ENCODE peak calls at places on chromosomes 11 and 22, in ten cellular contexts. N is BJ, C is sigmoid colon, Q is BE2C, S is PC-3, J is pancreas, V is AG10803, R is ovary, T is HCT116, K is fibroblast of lung. D is an unnamed sample.
A peak's percentile ranks its signal among the peaks of the same experiment; 100 is the strongest.

GRCh38 chr22:28019360-28019759 is 100.3 kb upstream of the PITPNB start:
- DNase-seq in V (peak; percentile 38), K (no peak), J (no peak), N (no peak), S (peak; percentile 74), T (no peak), R (peak; percentile 17), C (peak; percentile 61), Q (peak; percentile 13), D (peak; percentile 24)

GRCh38 chr11:82869657-82870056 is 30.6 kb downstream of the PRCP start:
- DNase-seq in R (no peak), T (no peak), N (no peak), C (no peak), K (peak; percentile 73), Q (no peak), S (no peak), V (peak; percentile 51), J (no peak), D (peak; percentile 82)

GRCh38 chr11:16982809-16983208 is 31.4 kb downstream of the PLEKHA7 start:
- DNase-seq in J (no peak), Q (no peak), V (no peak), N (no peak), S (no peak), K (no peak), C (no peak), T (no peak), R (no peak), D (peak; percentile 8)

GRCh38 chr11:86524603-86525352 is 147.6 kb downstream of the ME3 start:
- DNase-seq in V (peak; percentile 55), K (peak; percentile 62), N (no peak), J (no peak), T (peak; percentile 26), Q (no peak), S (peak; percentile 50), C (no peak), R (no peak), D (peak; percentile 79)

GRCh38 chr11:77191429-77191822 is 63.4 kb downstream of the MYO7A start:
- DNase-seq in S (peak; percentile 16), V (no peak), Q (no peak), J (no peak), N (no peak), C (no peak), T (peak; percentile 7), K (no peak), R (no peak), D (no peak)

GRCh38 chr22:29830585-29830984 is 7.5 kb downstream of the ASCC2 start:
- DNase-seq in J (no peak), T (no peak), R (no peak), S (peak; percentile 39), Q (peak; percentile 22), V (no peak), K (no peak), C (no peak), N (no peak), D (peak; percentile 43)

GRCh38 chr11:67615455-67616430 is 9.0 kb downstream of the NDUFV1 start:
- DNase-seq in Q (peak; percentile 73), V (no peak), S (peak; percentile 62), N (no peak), C (no peak), T (peak; percentile 41), K (no peak), R (no peak), J (peak; percentile 81), D (peak; percentile 42)

GRCh38 chr11:13772223-13773046 is 104.0 kb downstream of the FAR1 start:
- DNase-seq in S (peak; percentile 76), C (no peak), J (no peak), K (peak; percentile 77), T (peak; percentile 67), N (peak; percentile 8), Q (no peak), V (peak; percentile 56), R (no peak), D (peak; percentile 37)

GRCh38 chr11:8219257-8220021 is 44.2 kb downstream of the LMO1 start:
- DNase-seq in K (peak; percentile 59), R (no peak), J (peak; percentile 62), V (peak; percentile 46), S (peak; percentile 67), C (no peak), T (peak; percentile 50), N (no peak), Q (peak; percentile 60), D (peak; percentile 39)

GRCh38 chr11:119047205-119047604 is 9.8 kb downstream of the HYOU1 start:
- DNase-seq in J (no peak), Q (no peak), V (no peak), R (no peak), N (no peak), K (no peak), C (no peak), S (no peak), T (no peak), D (no peak)

GRCh38 chr11:130761560-130762220 is 154.6 kb downstream of the SNX19 start:
- DNase-seq in N (no peak), V (no peak), T (no peak), J (no peak), C (no peak), Q (no peak), S (no peak), K (no peak), R (no peak), D (no peak)

GRCh38 chr11:63939351-63939920 is 634 bp downstream of the NAA40 start:
- DNase-seq in T (no peak), C (no peak), N (no peak), K (peak; percentile 25), R (peak; percentile 44), Q (no peak), S (peak; percentile 37), V (no peak), J (peak; percentile 32), D (peak; percentile 49)

GRCh38 chr11:3022982-3023381 is 30.9 kb upstream of the NAP1L4 start:
- DNase-seq in J (no peak), C (no peak), Q (no peak), T (no peak), K (peak; percentile 62), N (peak; percentile 45), V (peak; percentile 76), R (no peak), S (peak; percentile 26), D (peak; percentile 88)

GRCh38 chr22:46115755-46116490 is 34.4 kb upstream of the PPARA start:
- DNase-seq in S (no peak), T (no peak), K (no peak), Q (no peak), N (no peak), C (no peak), V (no peak), R (peak; percentile 61), J (peak; percentile 73), D (no peak)

GRCh38 chr22:46113110-46113909 is 37.0 kb upstream of the PPARA start:
- DNase-seq in C (no peak), J (no peak), K (no peak), Q (no peak), N (no peak), R (peak; percentile 45), V (peak; percentile 4), T (no peak), S (no peak), D (peak; percentile 17)

GRCh38 chr22:46115388-46115678 is 35.0 kb upstream of the PPARA start:
- DNase-seq in N (no peak), R (no peak), J (no peak), S (no peak), Q (no peak), V (no peak), T (no peak), C (no peak), K (no peak), D (peak; percentile 38)

GRCh38 chr22:46113910-46114517 is 36.3 kb upstream of the PPARA start:
- DNase-seq in C (peak; percentile 89), T (no peak), V (no peak), S (no peak), R (peak; percentile 65), N (no peak), K (no peak), Q (peak; percentile 47), J (no peak), D (no peak)

DNA sequence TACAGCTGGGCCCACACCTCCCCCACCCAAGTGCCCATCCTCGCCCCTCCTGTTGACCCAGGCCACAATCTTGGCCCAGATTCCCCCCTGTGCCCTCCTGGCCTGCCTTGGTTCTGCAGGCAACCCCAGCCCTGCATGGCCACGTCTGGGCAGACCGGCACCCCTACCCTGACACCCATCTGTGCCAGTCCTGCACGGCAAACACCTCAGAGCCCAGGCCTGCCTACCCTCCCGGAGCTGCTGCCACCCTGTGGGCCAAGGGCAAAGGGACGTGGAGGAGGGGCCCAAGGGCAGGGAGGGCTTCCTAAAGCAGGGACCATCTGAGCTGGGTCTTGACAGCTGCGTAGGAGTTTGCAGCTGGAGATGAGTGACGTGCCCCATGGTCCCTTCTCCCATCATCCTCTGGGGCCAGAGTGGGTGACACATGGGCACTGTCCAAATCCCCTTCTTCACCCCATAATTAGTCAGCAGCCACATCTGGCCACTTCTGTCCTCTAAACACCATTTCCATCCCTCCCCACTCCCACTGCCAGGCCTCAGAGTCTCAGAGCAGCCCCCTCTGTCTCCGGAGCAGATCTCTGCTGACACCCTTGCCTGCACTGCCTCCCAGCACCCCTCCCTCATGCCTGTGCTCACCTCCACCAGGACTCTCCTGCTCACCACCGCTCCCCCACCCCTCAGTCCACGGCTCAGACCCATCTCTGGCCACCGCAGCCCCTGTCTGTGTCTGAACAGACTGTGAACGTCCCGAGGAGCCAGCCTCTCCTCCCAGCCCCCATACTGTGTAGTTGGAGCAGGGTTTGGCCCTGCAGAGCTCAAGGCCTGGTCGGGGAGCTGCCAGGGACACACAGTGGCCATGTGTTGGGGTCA is 35.6 kb upstream of the PPARA start:
- DNase-seq in T (no peak), N (no peak), K (no peak), R (peak; percentile 57), J (no peak), S (no peak), Q (peak; percentile 51), V (no peak), C (no peak), D (no peak)
- TF ChIP-seq CTCF in T (no peak), N (no peak), K (no peak), R (no peak), J (no peak), S (no peak), Q (no peak), V (no peak), C (peak; percentile 23), D (no peak)

GRCh38 chr22:36702832-36703210 is 731 bp downstream of the CACNG2 start:
- DNase-seq in C (no peak), V (no peak), J (no peak), N (no peak), S (no peak), Q (no peak), K (no peak), R (no peak), T (no peak), D (no peak)
- H3K4me3 ChIP-seq in C (no peak overlapping the region), V (no peak overlapping the region), J (no peak overlapping the region), N (no peak overlapping the region), S (no peak overlapping the region), Q (peak overlapping the region; percentile 60), K (no peak overlapping the region), R (no peak overlapping the region), T (no peak overlapping the region), D (no peak overlapping the region)

GRCh38 chr11:126115820-126116319 is 53.2 kb upstream of the CDON start:
- DNase-seq in N (peak; percentile 71), J (peak; percentile 81), T (peak; percentile 7), Q (peak; percentile 80), C (peak; percentile 92), R (peak; percentile 82), K (peak; percentile 97), V (peak; percentile 91), S (peak; percentile 88), D (peak; percentile 66)
- TF ChIP-seq CTCF in N (peak; percentile 46), J (no peak), T (no peak), Q (peak; percentile 60), C (peak; percentile 8), R (no peak), K (peak; percentile 44), V (peak; percentile 46), S (peak; percentile 50), D (no peak)

GRCh38 chr11:1772270-1773130 is 8.8 kb upstream of the CTSD start:
- DNase-seq in C (peak; percentile 81), V (peak; percentile 88), Q (peak; percentile 32), N (peak; percentile 72), R (peak; percentile 49), S (peak; percentile 85), T (peak; percentile 62), J (peak; percentile 38), K (peak; percentile 95), D (peak; percentile 93)
- H3K4me3 ChIP-seq in C (no peak overlapping the region), V (no peak overlapping the region), Q (no peak overlapping the region), N (no peak overlapping the region), R (no peak overlapping the region), S (peak overlapping the region; percentile 53), T (peak overlapping the region; percentile 54), J (no peak overlapping the region), K (no peak overlapping the region), D (no peak overlapping the region)

D was measured in foreskin fibroblast.